ENCODE peak calls at places on chromosomes 4 and X, in ten cellular contexts. V is GDM1; S is stimulated activated CD4-positive, alpha-beta T cell treated with anti-CD3 and anti-CD28 coated beads, TNF-alpha, amount 100 ng/mL, for 4 hours; P is right lobe of liver; G is M059J; I is amygdala; K is KBM-7; Y is MG63; O is GM03348; C is non-pigmented ciliary epithelial cell. L is an unnamed sample.

GRCh38 chr4:138405439-138405838 is 163.3 kb upstream of the SLC7A11 start:
- DNase-seq in V (no peak), S (no peak), P (no peak), G (peak), I (no peak), K (no peak), Y (no peak), O (no peak), C (no peak), L (no peak)

GRCh38 chr4:4855293-4856070 is 4.0 kb upstream of the MSX1 start:
- DNase-seq in V (no peak), S (no peak), P (no peak), G (no peak), I (no peak), K (no peak), Y (no peak), O (no peak), C (no peak), L (no peak)

GRCh38 chr4:138890921-138891570 is 124.5 kb upstream of the NOCT start:
- DNase-seq in V (no peak), S (no peak), P (no peak), G (no peak), I (no peak), K (no peak), Y (no peak), O (no peak), C (no peak), L (no peak)

GRCh38 chrX:31293409-31293808 is 221.6 kb upstream of the FTHL17 start:
- DNase-seq in V (no peak), S (no peak), P (no peak), G (no peak), I (no peak), K (peak), Y (no peak), O (no peak), C (no peak), L (no peak)

GRCh38 chr4:7199771-7200441 is 7.6 kb downstream of the SORCS2 start:
- DNase-seq in V (no peak), S (no peak), P (no peak), G (no peak), I (no peak), K (no peak), Y (no peak), O (no peak), C (no peak), L (no peak)

GRCh38 chr4:153114771-153115321 is 89.4 kb upstream of the TRIM2 start:
- DNase-seq in V (no peak), S (no peak), P (no peak), G (peak), I (no peak), K (no peak), Y (peak), O (peak), C (peak), L (peak)

GRCh38 chrX:51922561-51922960 is 29.1 kb downstream of the MAGED1 start:
- DNase-seq in V (no peak), S (no peak), P (no peak), G (no peak), I (no peak), K (no peak), Y (no peak), O (no peak), C (no peak), L (no peak)

GRCh38 chr4:53321151-53321987 is 44.5 kb downstream of the SCFD2 start:
- DNase-seq in V (no peak), S (no peak), P (no peak), G (peak), I (no peak), K (peak), Y (peak), O (peak), C (peak), L (peak)

GRCh38 chr4:183596056-183596757 is 62.8 kb downstream of the RWDD4 start:
- DNase-seq in V (no peak), S (no peak), P (no peak), G (peak), I (no peak), K (no peak), Y (no peak), O (no peak), C (no peak), L (no peak)

GRCh38 chr4:120524237-120524636 is 398.3 kb downstream of the PRDM5 start:
- DNase-seq in V (no peak), S (no peak), P (no peak), G (no peak), I (no peak), K (no peak), Y (no peak), O (no peak), C (no peak), L (no peak)

GRCh38 chr4:111937368-111937767 is 207.9 kb upstream of the FAM241A start:
- DNase-seq in V (no peak), S (no peak), P (no peak), G (peak), I (no peak), K (peak), Y (no peak), O (peak), C (no peak), L (peak)

GRCh38 chr4:161702287-161702686 is 461.5 kb downstream of the FSTL5 start:
- DNase-seq in V (no peak), S (no peak), P (no peak), G (no peak), I (no peak), K (no peak), Y (no peak), O (no peak), C (no peak), L (peak)

GRCh38 chr4:41070516-41071281 is 143.6 kb downstream of the APBB2 start:
- DNase-seq in V (no peak), S (no peak), P (no peak), G (peak), I (no peak), K (no peak), Y (no peak), O (no peak), C (no peak), L (no peak)

GRCh38 chrX:72314881-72315280 is 9.2 kb upstream of the CITED1 start:
- DNase-seq in V (no peak), S (no peak), P (no peak), G (no peak), I (no peak), K (no peak), Y (no peak), O (no peak), C (no peak), L (no peak)

GRCh38 chr4:168585168-168586091 is 88.6 kb downstream of the PALLD start:
- DNase-seq in V (no peak), S (no peak), P (peak), G (peak), I (peak), K (peak), Y (peak), O (peak), C (no peak), L (peak)

GRCh38 chrX:40871385-40872082 is 136.2 kb upstream of the MED14 start:
- DNase-seq in V (no peak), S (no peak), P (no peak), G (peak), I (no peak), K (no peak), Y (no peak), O (peak), C (no peak), L (no peak)

GRCh38 chrX:129980540-129981206 is 1.8 kb upstream of the BCORL1 start:
- DNase-seq in V (no peak), S (no peak), P (peak), G (peak), I (peak), K (peak), Y (peak), O (peak), C (no peak), L (no peak)

GRCh38 chr4:176438401-176438800 is 118.6 kb downstream of the SPCS3 start:
- DNase-seq in V (no peak), S (no peak), P (no peak), G (no peak), I (no peak), K (no peak), Y (no peak), O (peak), C (no peak), L (no peak)

GRCh38 chr4:166228112-166228511 is 355.1 kb downstream of the TLL1 start:
- DNase-seq in V (no peak), S (no peak), P (no peak), G (no peak), I (no peak), K (no peak), Y (no peak), O (no peak), C (no peak), L (no peak)

GRCh38 chr4:120869511-120870278 is 52.8 kb downstream of the PRDM5 start:
- DNase-seq in V (no peak), S (no peak), P (no peak), G (no peak), I (no peak), K (no peak), Y (no peak), O (no peak), C (no peak), L (no peak)

GRCh38 chr4:118969359-118969758 is 80.7 kb downstream of the SYNPO2 start:
- DNase-seq in V (no peak), S (no peak), P (no peak), G (peak), I (peak), K (peak), Y (peak), O (peak), C (no peak), L (peak)

GRCh38 chr4:2462218-2462991 is 6.5 kb upstream of the RNF4 start:
- DNase-seq in V (no peak), S (peak), P (peak), G (peak), I (peak), K (peak), Y (peak), O (peak), C (no peak), L (peak)

GRCh38 chr4:96103086-96103485 is 263.2 kb downstream of the PDHA2 start:
- DNase-seq in V (no peak), S (no peak), P (no peak), G (no peak), I (no peak), K (no peak), Y (no peak), O (no peak), C (no peak), L (no peak)

GRCh38 chrX:153340111-153340510 is 6.2 kb downstream of the ZNF275 start:
- DNase-seq in V (no peak), S (no peak), P (no peak), G (no peak), I (no peak), K (no peak), Y (no peak), O (no peak), C (no peak), L (no peak)

GRCh38 chr4:128393111-128393704 is 105.6 kb upstream of the PGRMC2 start:
- DNase-seq in V (no peak), S (no peak), P (no peak), G (peak), I (no peak), K (no peak), Y (no peak), O (peak), C (no peak), L (no peak)

GRCh38 chr4:3481113-3481531 is 18.0 kb downstream of the DOK7 start:
- DNase-seq in V (no peak), S (no peak), P (no peak), G (no peak), I (no peak), K (no peak), Y (no peak), O (no peak), C (no peak), L (no peak)

GRCh38 chr4:102319594-102319993 is 25.7 kb downstream of the SLC39A8 start:
- DNase-seq in V (no peak), S (no peak), P (no peak), G (no peak), I (no peak), K (no peak), Y (no peak), O (no peak), C (no peak), L (no peak)

GRCh38 chrX:67555578-67556203 is 11.9 kb downstream of the AR start:
- DNase-seq in V (no peak), S (no peak), P (peak), G (peak), I (no peak), K (peak), Y (peak), O (peak), C (no peak), L (peak)

GRCh38 chr4:139901516-139902327 is 236.1 kb downstream of the MGST2 start:
- DNase-seq in V (no peak), S (no peak), P (no peak), G (peak), I (no peak), K (peak), Y (no peak), O (peak), C (no peak), L (no peak)

GRCh38 chr4:72896515-72896914 is 173.0 kb downstream of the COX18 start:
- DNase-seq in V (no peak), S (no peak), P (no peak), G (peak), I (no peak), K (no peak), Y (no peak), O (peak), C (peak), L (no peak)

GRCh38 chr4:119284876-119285611 is 36.9 kb downstream of the FABP2 start:
- DNase-seq in V (no peak), S (no peak), P (no peak), G (peak), I (no peak), K (peak), Y (no peak), O (no peak), C (no peak), L (peak)

GRCh38 chr4:78061939-78062603 is 4.9 kb downstream of the FRAS1 start:
- DNase-seq in V (no peak), S (no peak), P (no peak), G (no peak), I (no peak), K (no peak), Y (no peak), O (no peak), C (no peak), L (no peak)

GRCh38 chr4:142563682-142564291 is 282.3 kb downstream of the INPP4B start:
- DNase-seq in V (no peak), S (no peak), P (no peak), G (peak), I (no peak), K (no peak), Y (peak), O (no peak), C (peak), L (no peak)

GRCh38 chr4:43277003-43277402 is 384.5 kb downstream of the GRXCR1 start:
- DNase-seq in V (no peak), S (no peak), P (no peak), G (peak), I (no peak), K (no peak), Y (peak), O (no peak), C (peak), L (no peak)

GRCh38 chr4:1790005-1790404 is 3.1 kb upstream of the FGFR3 start:
- DNase-seq in V (no peak), S (no peak), P (no peak), G (no peak), I (no peak), K (no peak), Y (no peak), O (no peak), C (no peak), L (no peak)

GRCh38 chrX:78327370-78328048 is at the start of gene CYSLTR1:
- DNase-seq in V (peak), S (no peak), P (no peak), G (peak), I (no peak), K (peak), Y (no peak), O (no peak), C (no peak), L (no peak)